ENCODE peak calls at places on chromosomes 1 and 21, in nine cellular contexts. S is GM20000, E is progenitor cell of endocrine pancreas, W is fibroblast of lung, O is psoas muscle, R is BE2C, D is ascending aorta, L is neural crest cell, Q is GM10248. H is an unnamed sample.

GRCh38 chr1:6342031-6342430 is 51.5 kb downstream of the ACOT7 start:
- DNase-seq in D (no peak), E (no peak), S (no peak), O (no peak), W (no peak), R (peak; percentile 27), L (no peak), Q (no peak), H (peak; percentile 52)

GRCh38 chr1:93992954-93993353 is 83.7 kb upstream of the GCLM start:
- DNase-seq in Q (no peak), E (no peak), L (no peak), O (no peak), R (no peak), D (no peak), W (no peak), S (no peak), H (no peak)

GRCh38 chr1:33848205-33848604 is 15.7 kb upstream of the HMGB4 start:
- DNase-seq in O (no peak), Q (no peak), W (no peak), S (no peak), D (no peak), L (no peak), R (no peak), E (no peak), H (no peak)

GRCh38 chr1:87292684-87293493 is 35.8 kb upstream of the LMO4 start:
- DNase-seq in R (peak; percentile 66), W (peak; percentile 72), D (no peak), O (no peak), E (peak; percentile 53), Q (peak; percentile 48), L (peak; percentile 84), S (peak; percentile 32), H (peak; percentile 77)

GRCh38 chr1:220769205-220769604 is 17.5 kb upstream of the MTARC1 start:
- DNase-seq in L (no peak), S (no peak), O (no peak), R (no peak), Q (no peak), D (no peak), W (no peak), E (no peak), H (no peak)

GRCh38 chr1:108057536-108057935 is 92.6 kb upstream of the VAV3 start:
- DNase-seq in D (peak; percentile 22), L (no peak), S (no peak), R (no peak), O (no peak), E (no peak), Q (no peak), W (peak; percentile 12), H (peak; percentile 45)

GRCh38 chr21:41458121-41458520 is 32.1 kb downstream of the MX1 start:
- DNase-seq in R (no peak), Q (no peak), L (no peak), O (no peak), E (no peak), W (no peak), D (no peak), S (no peak), H (no peak)

GRCh38 chr1:82108843-82109242 is 308.1 kb downstream of the ADGRL2 start:
- DNase-seq in S (peak; percentile 5), L (no peak), R (no peak), E (no peak), Q (peak; percentile 28), D (no peak), O (no peak), W (no peak), H (no peak)

GRCh38 chr1:103516693-103517092 is 8.8 kb upstream of the RNPC3 start:
- DNase-seq in R (no peak), Q (no peak), W (no peak), O (no peak), L (no peak), S (no peak), E (no peak), D (no peak), H (no peak)

GRCh38 chr1:159197767-159198557 is 6.7 kb upstream of the ACKR1 start:
- DNase-seq in S (peak; percentile 63), E (peak; percentile 72), O (peak; percentile 59), Q (peak; percentile 59), W (peak; percentile 75), R (peak; percentile 72), L (peak; percentile 84), D (peak; percentile 19), H (peak; percentile 85)

GRCh38 chr1:43968348-43968948 is 1.4 kb upstream of the DPH2 start:
- DNase-seq in L (peak; percentile 57), D (no peak), R (no peak), E (peak; percentile 44), O (no peak), Q (no peak), S (no peak), W (no peak), H (peak; percentile 80)

GRCh38 chr1:25732821-25733220 is 67.2 kb upstream of the SELENON start:
- DNase-seq in S (no peak), R (no peak), D (no peak), O (no peak), Q (no peak), W (no peak), E (no peak), L (no peak), H (no peak)

GRCh38 chr1:51829058-51829457 is 49.5 kb downstream of the NRDC start:
- DNase-seq in R (no peak), Q (no peak), L (no peak), E (no peak), S (no peak), D (no peak), O (no peak), W (no peak), H (no peak)

GRCh38 chr1:71660417-71660816 is 579.6 kb upstream of the ZRANB2 start:
- DNase-seq in W (peak; percentile 4), S (no peak), D (no peak), O (no peak), Q (no peak), E (no peak), L (no peak), R (no peak), H (no peak)

GRCh38 chr1:211920602-211921226 is 90.2 kb upstream of the LPGAT1 start:
- DNase-seq in Q (no peak), R (no peak), E (no peak), W (peak; percentile 17), S (no peak), D (no peak), L (no peak), O (no peak), H (no peak)

GRCh38 chr1:211924256-211924655 is 93.7 kb upstream of the LPGAT1 start:
- DNase-seq in E (no peak), D (no peak), W (no peak), R (no peak), L (no peak), S (no peak), O (no peak), Q (no peak), H (no peak)

GRCh38 chr1:211925016-211925415 is 94.5 kb upstream of the LPGAT1 start:
- DNase-seq in Q (no peak), L (no peak), O (no peak), R (no peak), E (no peak), W (no peak), D (no peak), S (no peak), H (no peak)

GRCh38 chr1:211921579-211922095 is 91.1 kb upstream of the LPGAT1 start:
- DNase-seq in W (no peak), E (no peak), S (no peak), Q (no peak), O (no peak), R (no peak), D (no peak), L (no peak), H (no peak)

DNA sequence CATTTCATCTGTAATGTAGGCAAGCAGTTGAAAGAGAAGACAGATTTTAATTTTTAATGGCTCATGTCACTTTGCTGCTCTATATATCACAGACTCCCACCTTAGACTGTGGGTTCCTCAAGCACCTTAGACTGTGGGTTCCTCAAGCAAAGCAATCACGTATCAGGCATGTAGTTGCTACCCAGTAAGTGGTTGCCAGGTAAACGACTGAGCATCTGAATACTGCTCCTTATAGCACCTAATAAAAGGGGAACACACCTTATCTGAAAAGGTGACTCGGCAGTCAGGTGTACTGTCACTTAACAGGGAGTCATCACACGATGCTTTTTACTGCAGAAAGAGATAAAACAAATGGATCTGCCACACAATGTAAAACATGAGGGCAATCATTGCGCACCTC is 92.5 kb upstream of the LPGAT1 start:
- DNase-seq in D (no peak), E (no peak), Q (no peak), W (no peak), R (no peak), L (no peak), O (no peak), S (no peak), H (no peak)
- TF ChIP-seq CTCF in D (no peak), E (no peak), Q (no peak), W (no peak), R (no peak), L (no peak), O (no peak), S (no peak), H (no peak)

DNA sequence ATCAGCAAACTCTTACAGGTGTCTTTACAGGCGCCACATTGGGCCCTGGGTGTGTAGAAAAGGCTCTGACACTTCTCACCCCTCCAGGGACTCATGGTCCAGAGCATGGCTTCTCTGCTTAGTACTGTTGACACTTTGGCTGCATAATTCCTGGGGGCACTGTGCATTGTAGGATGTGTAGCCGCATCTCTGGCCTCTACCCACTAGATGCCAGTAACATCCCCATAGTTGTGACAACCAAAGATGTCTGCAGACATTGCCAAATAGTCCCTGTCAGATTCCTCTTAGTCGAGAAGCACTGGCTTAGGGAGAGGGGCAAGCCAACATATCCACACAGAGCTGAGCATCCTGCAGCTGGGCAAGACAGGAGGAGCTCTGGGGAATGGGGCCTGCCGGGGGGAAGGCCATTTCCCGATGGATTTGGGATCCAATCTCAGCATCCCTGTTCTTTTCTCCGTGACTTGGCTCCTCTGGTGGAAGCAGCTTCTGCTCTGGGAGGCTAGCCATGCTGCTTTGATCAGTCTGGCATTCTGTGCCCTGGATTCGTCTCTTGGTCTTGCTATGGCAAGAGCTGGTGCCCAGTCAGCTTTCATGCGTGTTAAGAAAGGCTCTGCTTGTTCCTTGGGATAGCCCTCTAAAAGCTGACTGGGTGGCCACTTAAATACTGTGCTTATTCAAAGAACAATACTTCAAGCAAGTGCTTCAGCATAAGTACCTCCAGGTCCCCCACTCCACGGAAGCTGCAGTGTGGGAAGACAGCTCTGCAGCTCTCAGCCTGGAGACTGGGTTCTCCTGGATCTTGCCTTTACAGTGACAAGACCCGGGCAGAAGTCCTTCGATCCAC is 38.3 kb upstream of the SCMH1 start:
- DNase-seq in S (no peak), E (no peak), R (no peak), W (no peak), Q (no peak), O (no peak), D (no peak), L (no peak), H (no peak)
- TF ChIP-seq CTCF in S (no peak), E (no peak), R (no peak), W (no peak), Q (no peak), O (no peak), D (no peak), L (no peak), H (no peak)

GRCh38 chr1:65254320-65255087 is 54.8 kb upstream of the DNAJC6 start:
- DNase-seq in W (peak; percentile 23), S (peak; percentile 96), O (peak; percentile 87), D (peak; percentile 25), L (peak; percentile 69), E (peak; percentile 74), R (peak; percentile 86), Q (peak; percentile 92), H (peak; percentile 93)
- TF ChIP-seq CTCF in W (peak; percentile 10), S (no peak), O (peak; percentile 18), D (peak; percentile 17), L (peak; percentile 45), E (no peak), R (no peak), Q (no peak), H (no peak)

GRCh38 chr21:44549525-44550211 is 1.6 kb downstream of the KRTAP10-2 start:
- DNase-seq in O (no peak), S (no peak), Q (no peak), L (no peak), E (peak; percentile 7), R (no peak), W (no peak), D (no peak), H (no peak)
- TF ChIP-seq CTCF in O (no peak), S (no peak), Q (no peak), L (no peak), E (no peak), R (no peak), W (no peak), D (no peak), H (no peak)

H was measured in nephron progenitor cell.